ENCODE peak calls at places on chromosomes 4 and X, in six cellular contexts. F, O, M, X, S and A are unnamed samples.

GRCh38 chr4:37549003-37549402 is 137.2 kb downstream of the RELL1 start:
- DNase-seq in F (no peak), O (no peak), M (no peak), X (no peak), S (no peak), A (no peak)

GRCh38 chrX:124226129-124226528 is 106.3 kb upstream of the TEX13D start:
- DNase-seq in F (no peak), O (no peak), M (no peak), X (no peak), S (no peak), A (no peak)

GRCh38 chrX:132671229-132671641 is 182.4 kb upstream of the MBNL3 start:
- DNase-seq in F (peak), O (no peak), M (no peak), X (no peak), S (no peak), A (no peak)

GRCh38 chr4:20109395-20109794 is 142.3 kb upstream of the SLIT2 start:
- DNase-seq in F (no peak), O (no peak), M (no peak), X (no peak), S (no peak), A (no peak)

GRCh38 chr4:188042191-188042590 is 46.6 kb downstream of the ZFP42 start:
- DNase-seq in F (no peak), O (no peak), M (no peak), X (no peak), S (no peak), A (no peak)

GRCh38 chr4:83040269-83040668 is 5.3 kb downstream of the COPS4 start:
- DNase-seq in F (no peak), O (no peak), M (no peak), X (no peak), S (no peak), A (no peak)

GRCh38 chr4:21046121-21046520 is 345.9 kb downstream of the PACRGL start:
- DNase-seq in F (no peak), O (no peak), M (no peak), X (no peak), S (no peak), A (no peak)

GRCh38 chrX:65745427-65745826 is 78.0 kb downstream of the MSN start:
- DNase-seq in F (no peak), O (no peak), M (no peak), X (no peak), S (no peak), A (no peak)

GRCh38 chrX:125288343-125288742 is 31.3 kb upstream of the TEX13C start:
- DNase-seq in F (no peak), O (no peak), M (no peak), X (no peak), S (no peak), A (no peak)

GRCh38 chr4:15027921-15028435 is 25.7 kb downstream of the CPEB2 start:
- DNase-seq in F (no peak), O (no peak), M (no peak), X (no peak), S (no peak), A (no peak)

GRCh38 chr4:93184093-93184492 is 644.5 kb upstream of the ATOH1 start:
- DNase-seq in F (no peak), O (no peak), M (no peak), X (no peak), S (no peak), A (no peak)

GRCh38 chrX:68917799-68918198 is 89.0 kb downstream of the EFNB1 start:
- DNase-seq in F (no peak), O (no peak), M (no peak), X (no peak), S (no peak), A (no peak)

GRCh38 chr4:66266035-66266434 is 595.7 kb upstream of the EPHA5 start:
- DNase-seq in F (peak), O (no peak), M (no peak), X (no peak), S (no peak), A (no peak)

GRCh38 chr4:124745988-124746801 is 33.7 kb upstream of the ANKRD50 start:
- DNase-seq in F (no peak), O (no peak), M (no peak), X (no peak), S (no peak), A (peak)

GRCh38 chrX:150201391-150201790 is 161.7 kb upstream of the MAMLD1 start:
- DNase-seq in F (no peak), O (no peak), M (no peak), X (no peak), S (no peak), A (no peak)

GRCh38 chrX:1492421-1493012 is 39.8 kb upstream of the ASMTL start:
- DNase-seq in F (no peak), O (no peak), M (no peak), X (no peak), S (no peak), A (no peak)

GRCh38 chr4:37628977-37629609 is 57.1 kb downstream of the RELL1 start:
- DNase-seq in F (no peak), O (no peak), M (no peak), X (peak), S (peak), A (peak)

GRCh38 chr4:118821590-118822293 is 14.2 kb downstream of the SEC24D start:
- DNase-seq in F (no peak), O (no peak), M (no peak), X (no peak), S (no peak), A (no peak)

GRCh38 chrX:135931644-135932487 is 38.4 kb downstream of the SAGE1 start:
- DNase-seq in F (peak), O (peak), M (no peak), X (no peak), S (peak), A (peak)

GRCh38 chrX:15680401-15680800 is 15.8 kb upstream of the CLTRN start:
- DNase-seq in F (no peak), O (no peak), M (no peak), X (no peak), S (no peak), A (no peak)

GRCh38 chrX:72644946-72645345 is 69.2 kb downstream of the PHKA1 start:
- DNase-seq in F (no peak), O (no peak), M (no peak), X (no peak), S (no peak), A (peak)

GRCh38 chrX:63506320-63506719 is 155.2 kb upstream of the SPIN4 start:
- DNase-seq in F (no peak), O (no peak), M (no peak), X (no peak), S (no peak), A (no peak)

GRCh38 chrX:10608099-10608498 is 12.3 kb downstream of the MID1 start:
- DNase-seq in F (no peak), O (no peak), M (no peak), X (no peak), S (no peak), A (no peak)

GRCh38 chr4:183333983-183334382 is 11.8 kb upstream of the CLDN24 start:
- DNase-seq in F (no peak), O (no peak), M (no peak), X (no peak), S (no peak), A (no peak)

GRCh38 chrX:151974336-151975227 is at the start of gene GABRE:
- DNase-seq in F (no peak), O (peak), M (no peak), X (peak), S (peak), A (peak)

DNA sequence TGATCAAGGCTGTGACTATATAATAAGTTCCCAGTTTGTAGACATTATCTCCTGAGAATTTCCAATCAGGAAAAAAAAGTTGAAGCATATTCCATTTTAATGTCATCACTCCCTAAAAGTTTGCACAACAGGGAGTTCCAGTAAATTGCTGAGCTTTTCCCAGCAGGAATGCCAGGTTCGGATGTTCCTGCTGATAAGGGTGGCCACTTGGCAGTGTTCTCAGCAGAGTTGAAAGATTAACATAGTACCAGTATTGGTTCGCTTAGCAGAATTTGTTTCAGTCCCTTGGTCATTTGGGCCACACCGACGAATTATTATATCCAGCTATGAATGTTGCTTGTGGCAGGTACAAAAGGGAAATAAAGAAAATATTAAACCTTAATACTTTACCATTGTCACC is 5.2 kb upstream of the CXCL2 start:
- DNase-seq in F (no peak), O (no peak), M (no peak), X (no peak), S (peak), A (no peak)
- TF ChIP-seq POLR2A in F (no peak), O (no peak), M (no peak), X (no peak), S (no peak), A (no peak)

DNA sequence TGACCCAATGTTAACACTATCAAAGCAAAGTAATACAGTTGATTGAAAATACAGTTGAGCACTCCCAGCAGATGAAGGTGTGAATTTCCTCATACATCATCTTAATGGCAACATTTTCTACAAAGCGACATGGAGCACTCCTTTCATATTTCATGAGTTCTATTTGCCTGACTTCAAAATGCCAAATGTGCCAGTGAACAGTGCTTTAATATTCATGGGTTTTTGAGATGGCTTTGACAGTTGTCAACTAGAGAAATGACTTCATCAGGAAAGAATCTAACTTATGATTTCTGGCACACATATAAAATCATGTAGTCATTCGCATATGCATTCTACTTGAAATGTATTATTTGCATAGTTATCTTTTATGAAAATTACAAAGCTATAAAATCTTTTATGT is 222.4 kb downstream of the GALNTL6 start:
- DNase-seq in F (no peak), O (no peak), M (no peak), X (no peak), S (no peak), A (no peak)
- TF ChIP-seq EP300 in F (no peak), O (no peak), M (no peak), X (no peak), S (no peak), A (no peak)

GRCh38 chr4:184351560-184352451 is 122.5 kb downstream of the IRF2 start:
- DNase-seq in F (no peak), O (no peak), M (no peak), X (no peak), S (no peak), A (no peak)
- TF ChIP-seq POLR2A in F (no peak), O (no peak), M (peak), X (no peak), S (no peak), A (no peak)

GRCh38 chr4:169615467-169616106 is 3.2 kb upstream of the NEK1 start:
- DNase-seq in F (no peak), O (no peak), M (no peak), X (no peak), S (no peak), A (no peak)

GRCh38 chr4:169618286-169618685 is 2.1 kb upstream of the CLCN3 start:
- DNase-seq in F (no peak), O (no peak), M (no peak), X (no peak), S (no peak), A (no peak)

GRCh38 chr4:169618986-169619385 is 1.4 kb upstream of the CLCN3 start:
- DNase-seq in F (no peak), O (no peak), M (no peak), X (no peak), S (no peak), A (no peak)

GRCh38 chr4:169619518-169619957 is 840 bp upstream of the CLCN3 start:
- DNase-seq in F (no peak), O (no peak), M (no peak), X (no peak), S (peak), A (peak)

GRCh38 chr4:169617306-169617705 is 3.1 kb upstream of the CLCN3 start:
- DNase-seq in F (no peak), O (no peak), M (no peak), X (no peak), S (no peak), A (no peak)
- TF ChIP-seq EP300 in F (no peak), O (no peak), M (no peak), X (no peak), S (no peak), A (no peak)

GRCh38 chrX:120468825-120469525 is at the start of gene LAMP2:
- DNase-seq in F (peak), O (peak), M (peak), X (peak), S (peak), A (peak)
- TF ChIP-seq POLR2A in F (peak), O (peak), M (peak), X (peak), S (peak), A (peak)

GRCh38 chrX:42499620-42500019 is 278.3 kb downstream of the PPP1R2C start:
- DNase-seq in F (no peak), O (no peak), M (no peak), X (no peak), S (no peak), A (no peak)

GRCh38 chrX:42497356-42497755 is 280.6 kb downstream of the PPP1R2C start:
- DNase-seq in F (no peak), O (no peak), M (no peak), X (no peak), S (no peak), A (no peak)

GRCh38 chrX:42496239-42496638 is 281.7 kb downstream of the PPP1R2C start:
- DNase-seq in F (no peak), O (no peak), M (no peak), X (no peak), S (no peak), A (no peak)

GRCh38 chrX:42491145-42491907 is 286.6 kb downstream of the PPP1R2C start:
- DNase-seq in F (no peak), O (no peak), M (no peak), X (no peak), S (no peak), A (no peak)

GRCh38 chrX:42495139-42495538 is 282.8 kb downstream of the PPP1R2C start:
- DNase-seq in F (no peak), O (no peak), M (no peak), X (no peak), S (no peak), A (no peak)
- TF ChIP-seq EP300 in F (no peak), O (no peak), M (no peak), X (no peak), S (no peak), A (no peak)

DNA sequence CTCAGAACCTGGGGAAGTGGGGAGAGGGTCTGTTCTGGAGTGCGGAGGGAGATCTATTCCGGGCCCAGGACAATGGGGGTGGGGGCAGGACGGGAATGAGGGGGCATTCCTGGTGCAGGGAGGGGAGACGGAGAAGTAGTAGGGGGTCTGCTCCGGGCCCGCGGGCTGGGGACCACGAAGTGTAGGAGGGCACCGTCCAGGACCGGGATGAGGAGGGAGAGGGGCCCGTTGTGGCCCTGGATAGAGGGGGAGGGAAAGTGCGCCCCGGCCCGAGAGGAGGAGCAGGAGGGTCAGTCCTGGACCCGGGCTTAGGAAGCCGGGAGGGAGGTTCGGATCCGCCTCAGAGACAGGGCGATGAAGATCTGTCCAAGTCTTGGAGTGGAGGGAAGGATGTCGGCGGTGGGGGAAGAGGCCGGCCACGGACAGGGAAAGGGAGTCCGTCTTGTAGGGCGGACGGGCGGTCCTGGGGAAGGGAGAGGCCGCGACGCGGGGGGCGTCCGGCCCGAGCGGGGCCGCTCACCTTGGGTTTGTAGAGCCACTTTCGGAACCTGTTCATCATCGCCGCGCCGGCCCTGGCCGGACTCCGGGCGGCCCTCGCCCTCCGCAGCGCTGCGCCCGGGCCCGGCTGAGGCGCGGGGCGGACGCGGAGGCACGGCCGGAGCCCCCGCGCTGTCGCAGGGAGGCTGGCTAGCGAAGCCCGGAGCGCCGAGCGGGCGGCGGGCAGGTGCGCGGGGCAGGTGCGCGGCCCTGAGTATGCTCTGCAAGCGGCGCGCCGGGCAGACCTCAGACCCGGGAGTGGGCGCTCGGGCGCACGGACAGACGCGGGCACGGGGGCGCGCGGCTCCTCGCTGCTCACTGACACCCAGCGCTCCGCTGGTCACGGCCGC is at the start of gene ZFYVE28:
- DNase-seq in F (no peak), O (no peak), M (no peak), X (no peak), S (no peak), A (no peak)
- TF ChIP-seq POLR2A in F (no peak), O (no peak), M (no peak), X (no peak), S (no peak), A (peak)

DNA sequence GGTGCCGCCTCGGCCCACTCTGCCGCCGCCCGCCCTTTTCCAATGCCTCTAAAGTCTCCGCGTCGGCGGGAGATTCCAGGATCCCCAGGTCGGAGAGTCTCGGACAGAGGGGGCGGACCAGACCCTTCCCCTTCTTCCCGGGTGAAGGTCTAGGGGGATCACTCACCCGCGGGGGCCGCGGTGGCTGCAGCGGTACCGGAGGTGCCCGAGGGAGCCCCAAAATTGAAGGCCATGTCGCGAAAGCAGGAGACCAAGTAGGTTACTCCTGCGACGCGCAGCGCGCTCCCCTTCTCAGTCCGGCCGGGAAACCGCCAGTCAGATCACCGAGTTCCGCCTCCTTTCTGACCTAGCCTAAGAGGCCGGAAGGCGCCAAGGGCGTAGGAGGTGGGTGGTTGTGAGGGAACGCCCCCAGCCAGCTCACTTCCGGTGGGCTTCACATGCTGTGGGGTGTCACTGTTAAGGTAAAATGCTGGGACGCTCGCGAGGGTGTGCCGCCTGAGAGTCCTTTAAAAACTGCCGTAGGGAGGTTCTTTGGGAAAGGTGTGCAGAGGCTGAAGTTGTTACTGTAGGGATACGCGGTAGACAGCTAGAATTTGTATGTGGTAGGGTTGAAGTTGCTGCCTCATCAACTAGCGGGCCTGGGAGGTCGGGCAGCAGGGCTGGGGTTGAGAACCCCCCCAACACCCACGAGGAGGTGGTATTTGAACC is at the start of gene NUP54:
- DNase-seq in F (peak), O (peak), M (peak), X (peak), S (peak), A (peak)
- TF ChIP-seq EP300 in F (peak), O (peak), M (no peak), X (no peak), S (no peak), A (peak)

GRCh38 chr4:173281420-173282333 is 52.5 kb downstream of the HMGB2 start:
- DNase-seq in F (no peak), O (no peak), M (no peak), X (no peak), S (no peak), A (no peak)
- TF ChIP-seq POLR2A in F (no peak), O (no peak), M (no peak), X (no peak), S (no peak), A (no peak)